ENCODE peak calls at places on chromosomes 5 and 9, in ten cellular contexts. One of them, this sample, is unnamed.

GRCh38 chr5:88049737-88050136 is 218.9 kb downstream of the TMEM161B start:
- DNase-seq in GM12891: no peak
- DNase-seq in GM23338: peak
- DNase-seq in AG08395: no peak
- DNase-seq in Right ventricle myocardium superior: no peak
- DNase-seq in SK-N-SH: no peak
- DNase-seq in breast epithelium: no peak
- DNase-seq in NCI-H1092 treated with DMSO at 0.1 percent for 48 hours: no peak
- DNase-seq in colonic mucosa: no peak
- DNase-seq in activated CD8-positive, alpha-beta memory T cell treated with anti-CD3 and anti-CD28 coated beads for 24 hours: no peak
- DNase-seq in this sample: no peak

GRCh38 chr9:128254855-128255759 is 20.7 kb downstream of the GOLGA2 start:
- DNase-seq in GM12891: peak
- DNase-seq in GM23338: peak
- DNase-seq in AG08395: peak
- DNase-seq in Right ventricle myocardium superior: peak
- DNase-seq in SK-N-SH: peak
- DNase-seq in breast epithelium: peak
- DNase-seq in NCI-H1092 treated with DMSO at 0.1 percent for 48 hours: peak
- DNase-seq in colonic mucosa: peak
- DNase-seq in activated CD8-positive, alpha-beta memory T cell treated with anti-CD3 and anti-CD28 coated beads for 24 hours: peak
- DNase-seq in this sample: peak

GRCh38 chr5:18102733-18103132 is 468.5 kb downstream of the TAF11L14 start:
- DNase-seq in GM12891: no peak
- DNase-seq in GM23338: peak
- DNase-seq in AG08395: no peak
- DNase-seq in Right ventricle myocardium superior: no peak
- DNase-seq in SK-N-SH: no peak
- DNase-seq in breast epithelium: no peak
- DNase-seq in NCI-H1092 treated with DMSO at 0.1 percent for 48 hours: no peak
- DNase-seq in colonic mucosa: no peak
- DNase-seq in activated CD8-positive, alpha-beta memory T cell treated with anti-CD3 and anti-CD28 coated beads for 24 hours: no peak
- DNase-seq in this sample: no peak

GRCh38 chr9:21385131-21385665 is at the start of gene IFNA2:
- DNase-seq in GM12891: no peak
- DNase-seq in GM23338: no peak
- DNase-seq in AG08395: no peak
- DNase-seq in Right ventricle myocardium superior: no peak
- DNase-seq in SK-N-SH: no peak
- DNase-seq in breast epithelium: no peak
- DNase-seq in NCI-H1092 treated with DMSO at 0.1 percent for 48 hours: no peak
- DNase-seq in colonic mucosa: no peak
- DNase-seq in activated CD8-positive, alpha-beta memory T cell treated with anti-CD3 and anti-CD28 coated beads for 24 hours: no peak
- DNase-seq in this sample: no peak

GRCh38 chr9:84955971-84956370 is 286.4 kb downstream of the NTRK2 start:
- DNase-seq in GM12891: no peak
- DNase-seq in GM23338: no peak
- DNase-seq in AG08395: no peak
- DNase-seq in Right ventricle myocardium superior: no peak
- DNase-seq in SK-N-SH: no peak
- DNase-seq in breast epithelium: no peak
- DNase-seq in NCI-H1092 treated with DMSO at 0.1 percent for 48 hours: no peak
- DNase-seq in colonic mucosa: no peak
- DNase-seq in activated CD8-positive, alpha-beta memory T cell treated with anti-CD3 and anti-CD28 coated beads for 24 hours: no peak
- DNase-seq in this sample: peak

GRCh38 chr9:110015759-110016158 is 192.2 kb downstream of the C9orf152 start:
- DNase-seq in GM12891: no peak
- DNase-seq in GM23338: no peak
- DNase-seq in AG08395: no peak
- DNase-seq in Right ventricle myocardium superior: no peak
- DNase-seq in SK-N-SH: no peak
- DNase-seq in breast epithelium: no peak
- DNase-seq in NCI-H1092 treated with DMSO at 0.1 percent for 48 hours: no peak
- DNase-seq in colonic mucosa: no peak
- DNase-seq in activated CD8-positive, alpha-beta memory T cell treated with anti-CD3 and anti-CD28 coated beads for 24 hours: no peak
- DNase-seq in this sample: peak

GRCh38 chr9:112815868-112816267 is 65.3 kb downstream of the SNX30 start:
- DNase-seq in GM12891: no peak
- DNase-seq in GM23338: no peak
- DNase-seq in AG08395: no peak
- DNase-seq in Right ventricle myocardium superior: no peak
- DNase-seq in SK-N-SH: no peak
- DNase-seq in breast epithelium: no peak
- DNase-seq in NCI-H1092 treated with DMSO at 0.1 percent for 48 hours: no peak
- DNase-seq in colonic mucosa: no peak
- DNase-seq in activated CD8-positive, alpha-beta memory T cell treated with anti-CD3 and anti-CD28 coated beads for 24 hours: no peak
- DNase-seq in this sample: no peak

GRCh38 chr5:123209163-123210013 is 120.3 kb downstream of the PRDM6 start:
- DNase-seq in GM12891: no peak
- DNase-seq in GM23338: no peak
- DNase-seq in AG08395: peak
- DNase-seq in Right ventricle myocardium superior: no peak
- DNase-seq in SK-N-SH: no peak
- DNase-seq in breast epithelium: no peak
- DNase-seq in NCI-H1092 treated with DMSO at 0.1 percent for 48 hours: no peak
- DNase-seq in colonic mucosa: no peak
- DNase-seq in activated CD8-positive, alpha-beta memory T cell treated with anti-CD3 and anti-CD28 coated beads for 24 hours: no peak
- DNase-seq in this sample: peak

GRCh38 chr5:38755171-38755570 is 90.6 kb upstream of the OSMR start:
- DNase-seq in GM12891: no peak
- DNase-seq in GM23338: no peak
- DNase-seq in AG08395: peak
- DNase-seq in Right ventricle myocardium superior: no peak
- DNase-seq in SK-N-SH: no peak
- DNase-seq in breast epithelium: no peak
- DNase-seq in NCI-H1092 treated with DMSO at 0.1 percent for 48 hours: no peak
- DNase-seq in colonic mucosa: no peak
- DNase-seq in activated CD8-positive, alpha-beta memory T cell treated with anti-CD3 and anti-CD28 coated beads for 24 hours: no peak
- DNase-seq in this sample: no peak

GRCh38 chr9:10062629-10063395 is 550.0 kb downstream of the PTPRD start:
- DNase-seq in GM12891: no peak
- DNase-seq in GM23338: no peak
- DNase-seq in AG08395: no peak
- DNase-seq in Right ventricle myocardium superior: no peak
- DNase-seq in SK-N-SH: no peak
- DNase-seq in breast epithelium: no peak
- DNase-seq in NCI-H1092 treated with DMSO at 0.1 percent for 48 hours: no peak
- DNase-seq in colonic mucosa: no peak
- DNase-seq in activated CD8-positive, alpha-beta memory T cell treated with anti-CD3 and anti-CD28 coated beads for 24 hours: no peak
- DNase-seq in this sample: peak

GRCh38 chr9:4661165-4662095 is 664 bp upstream of the PLPP6 start:
- DNase-seq in GM12891: no peak
- DNase-seq in GM23338: no peak
- DNase-seq in AG08395: peak
- DNase-seq in Right ventricle myocardium superior: no peak
- DNase-seq in SK-N-SH: no peak
- DNase-seq in breast epithelium: no peak
- DNase-seq in NCI-H1092 treated with DMSO at 0.1 percent for 48 hours: no peak
- DNase-seq in colonic mucosa: no peak
- DNase-seq in activated CD8-positive, alpha-beta memory T cell treated with anti-CD3 and anti-CD28 coated beads for 24 hours: no peak
- DNase-seq in this sample: peak

GRCh38 chr5:107930092-107930491 is 259.4 kb upstream of the EFNA5 start:
- DNase-seq in GM12891: no peak
- DNase-seq in GM23338: no peak
- DNase-seq in AG08395: no peak
- DNase-seq in Right ventricle myocardium superior: no peak
- DNase-seq in SK-N-SH: no peak
- DNase-seq in breast epithelium: no peak
- DNase-seq in NCI-H1092 treated with DMSO at 0.1 percent for 48 hours: no peak
- DNase-seq in colonic mucosa: no peak
- DNase-seq in activated CD8-positive, alpha-beta memory T cell treated with anti-CD3 and anti-CD28 coated beads for 24 hours: no peak
- DNase-seq in this sample: no peak

GRCh38 chr9:124218438-124219289 is 39.1 kb upstream of the NEK6 start:
- DNase-seq in GM12891: peak
- DNase-seq in GM23338: no peak
- DNase-seq in AG08395: peak
- DNase-seq in Right ventricle myocardium superior: peak
- DNase-seq in SK-N-SH: no peak
- DNase-seq in breast epithelium: peak
- DNase-seq in NCI-H1092 treated with DMSO at 0.1 percent for 48 hours: no peak
- DNase-seq in colonic mucosa: peak
- DNase-seq in activated CD8-positive, alpha-beta memory T cell treated with anti-CD3 and anti-CD28 coated beads for 24 hours: peak
- DNase-seq in this sample: peak

GRCh38 chr9:76394896-76395244 is 644 bp upstream of the RFK start:
- DNase-seq in GM12891: peak
- DNase-seq in GM23338: peak
- DNase-seq in AG08395: peak
- DNase-seq in Right ventricle myocardium superior: peak
- DNase-seq in SK-N-SH: peak
- DNase-seq in breast epithelium: no peak
- DNase-seq in NCI-H1092 treated with DMSO at 0.1 percent for 48 hours: peak
- DNase-seq in colonic mucosa: peak
- DNase-seq in activated CD8-positive, alpha-beta memory T cell treated with anti-CD3 and anti-CD28 coated beads for 24 hours: no peak
- DNase-seq in this sample: peak

GRCh38 chr9:138007566-138008080 is 130.0 kb downstream of the CACNA1B start:
- DNase-seq in GM12891: no peak
- DNase-seq in GM23338: no peak
- DNase-seq in AG08395: no peak
- DNase-seq in Right ventricle myocardium superior: peak
- DNase-seq in SK-N-SH: no peak
- DNase-seq in breast epithelium: peak
- DNase-seq in NCI-H1092 treated with DMSO at 0.1 percent for 48 hours: no peak
- DNase-seq in colonic mucosa: no peak
- DNase-seq in activated CD8-positive, alpha-beta memory T cell treated with anti-CD3 and anti-CD28 coated beads for 24 hours: no peak
- DNase-seq in this sample: no peak

GRCh38 chr9:135648494-135649410 is 9.4 kb upstream of the GLT6D1 start:
- DNase-seq in GM12891: no peak
- DNase-seq in GM23338: no peak
- DNase-seq in AG08395: no peak
- DNase-seq in Right ventricle myocardium superior: no peak
- DNase-seq in SK-N-SH: no peak
- DNase-seq in breast epithelium: no peak
- DNase-seq in NCI-H1092 treated with DMSO at 0.1 percent for 48 hours: no peak
- DNase-seq in colonic mucosa: no peak
- DNase-seq in activated CD8-positive, alpha-beta memory T cell treated with anti-CD3 and anti-CD28 coated beads for 24 hours: no peak
- DNase-seq in this sample: no peak

GRCh38 chr5:37710965-37711364 is 128.9 kb downstream of the GDNF start:
- DNase-seq in GM12891: no peak
- DNase-seq in GM23338: no peak
- DNase-seq in AG08395: peak
- DNase-seq in Right ventricle myocardium superior: no peak
- DNase-seq in SK-N-SH: no peak
- DNase-seq in breast epithelium: no peak
- DNase-seq in NCI-H1092 treated with DMSO at 0.1 percent for 48 hours: no peak
- DNase-seq in colonic mucosa: no peak
- DNase-seq in activated CD8-positive, alpha-beta memory T cell treated with anti-CD3 and anti-CD28 coated beads for 24 hours: no peak
- DNase-seq in this sample: peak

GRCh38 chr5:111830333-111830732 is 73.3 kb upstream of the NREP start:
- DNase-seq in GM12891: no peak
- DNase-seq in GM23338: no peak
- DNase-seq in AG08395: peak
- DNase-seq in Right ventricle myocardium superior: no peak
- DNase-seq in SK-N-SH: no peak
- DNase-seq in breast epithelium: no peak
- DNase-seq in NCI-H1092 treated with DMSO at 0.1 percent for 48 hours: no peak
- DNase-seq in colonic mucosa: no peak
- DNase-seq in activated CD8-positive, alpha-beta memory T cell treated with anti-CD3 and anti-CD28 coated beads for 24 hours: no peak
- DNase-seq in this sample: peak

GRCh38 chr5:136159457-136159856 is 26.8 kb downstream of the SMAD5 start:
- DNase-seq in GM12891: no peak
- DNase-seq in GM23338: no peak
- DNase-seq in AG08395: peak
- DNase-seq in Right ventricle myocardium superior: no peak
- DNase-seq in SK-N-SH: no peak
- DNase-seq in breast epithelium: no peak
- DNase-seq in NCI-H1092 treated with DMSO at 0.1 percent for 48 hours: no peak
- DNase-seq in colonic mucosa: no peak
- DNase-seq in activated CD8-positive, alpha-beta memory T cell treated with anti-CD3 and anti-CD28 coated beads for 24 hours: no peak
- DNase-seq in this sample: no peak

GRCh38 chr5:943874-944620 is 51.4 kb downstream of the TRIP13 start:
- DNase-seq in GM12891: no peak
- DNase-seq in GM23338: no peak
- DNase-seq in AG08395: no peak
- DNase-seq in Right ventricle myocardium superior: no peak
- DNase-seq in SK-N-SH: peak
- DNase-seq in breast epithelium: no peak
- DNase-seq in NCI-H1092 treated with DMSO at 0.1 percent for 48 hours: no peak
- DNase-seq in colonic mucosa: no peak
- DNase-seq in activated CD8-positive, alpha-beta memory T cell treated with anti-CD3 and anti-CD28 coated beads for 24 hours: no peak
- DNase-seq in this sample: no peak

GRCh38 chr9:31790720-31791119 is 593.7 kb upstream of the ACO1 start:
- DNase-seq in GM12891: no peak
- DNase-seq in GM23338: no peak
- DNase-seq in AG08395: no peak
- DNase-seq in Right ventricle myocardium superior: no peak
- DNase-seq in SK-N-SH: no peak
- DNase-seq in breast epithelium: no peak
- DNase-seq in NCI-H1092 treated with DMSO at 0.1 percent for 48 hours: no peak
- DNase-seq in colonic mucosa: no peak
- DNase-seq in activated CD8-positive, alpha-beta memory T cell treated with anti-CD3 and anti-CD28 coated beads for 24 hours: no peak
- DNase-seq in this sample: no peak

GRCh38 chr9:96419691-96419969 is 1.5 kb upstream of the ZNF367 start:
- DNase-seq in GM12891: no peak
- DNase-seq in GM23338: no peak
- DNase-seq in AG08395: no peak
- DNase-seq in Right ventricle myocardium superior: no peak
- DNase-seq in SK-N-SH: no peak
- DNase-seq in breast epithelium: no peak
- DNase-seq in NCI-H1092 treated with DMSO at 0.1 percent for 48 hours: no peak
- DNase-seq in colonic mucosa: no peak
- DNase-seq in activated CD8-positive, alpha-beta memory T cell treated with anti-CD3 and anti-CD28 coated beads for 24 hours: no peak
- DNase-seq in this sample: peak

GRCh38 chr5:43061352-43061751 is 21.2 kb upstream of the ANXA2R start:
- DNase-seq in GM12891: no peak
- DNase-seq in GM23338: no peak
- DNase-seq in AG08395: peak
- DNase-seq in Right ventricle myocardium superior: no peak
- DNase-seq in SK-N-SH: no peak
- DNase-seq in breast epithelium: no peak
- DNase-seq in NCI-H1092 treated with DMSO at 0.1 percent for 48 hours: no peak
- DNase-seq in colonic mucosa: no peak
- DNase-seq in activated CD8-positive, alpha-beta memory T cell treated with anti-CD3 and anti-CD28 coated beads for 24 hours: no peak
- DNase-seq in this sample: no peak